ENCODE peak calls at places on chromosomes 12 and 14, in six cellular contexts. One of them, this sample, is unnamed.

GRCh38 chr12:122602456-122602855 is 75.4 kb downstream of the KNTC1 start:
- DNase-seq in SK-N-SH: no peak
- DNase-seq in GM12878: no peak
- DNase-seq in K562: no peak
- DNase-seq in HCT116: no peak
- DNase-seq in HepG2: no peak
- DNase-seq in this sample: no peak

GRCh38 chr12:56150563-56150962 is 1.8 kb upstream of the MYL6B start:
- DNase-seq in HCT116: no peak
- DNase-seq in HepG2: no peak
- DNase-seq in GM12878: no peak
- DNase-seq in K562: no peak
- DNase-seq in SK-N-SH: no peak
- DNase-seq in this sample: no peak

GRCh38 chr14:97290977-97291376 is 493.8 kb downstream of the VRK1 start:
- DNase-seq in K562: no peak
- DNase-seq in GM12878: no peak
- DNase-seq in SK-N-SH: no peak
- DNase-seq in HepG2: no peak
- DNase-seq in HCT116: no peak
- DNase-seq in this sample: no peak

GRCh38 chr12:79452906-79453305 is 237.9 kb downstream of the PAWR start:
- DNase-seq in GM12878: no peak
- DNase-seq in K562: no peak
- DNase-seq in SK-N-SH: no peak
- DNase-seq in HCT116: no peak
- DNase-seq in HepG2: no peak
- DNase-seq in this sample: no peak

GRCh38 chr14:20934148-20934762 is 21.0 kb upstream of the RNASE2 start:
- DNase-seq in HepG2: no peak
- DNase-seq in GM12878: no peak
- DNase-seq in SK-N-SH: peak
- DNase-seq in HCT116: peak
- DNase-seq in K562: peak
- DNase-seq in this sample: no peak

GRCh38 chr12:49825971-49826421 is 2.2 kb downstream of the NCKAP5L start:
- DNase-seq in HCT116: no peak
- DNase-seq in HepG2: no peak
- DNase-seq in SK-N-SH: no peak
- DNase-seq in GM12878: no peak
- DNase-seq in K562: peak
- DNase-seq in this sample: no peak

GRCh38 chr12:13039557-13039956 is 4.6 kb upstream of the FAM234B start:
- DNase-seq in K562: no peak
- DNase-seq in SK-N-SH: no peak
- DNase-seq in GM12878: no peak
- DNase-seq in HCT116: no peak
- DNase-seq in HepG2: no peak
- DNase-seq in this sample: no peak

GRCh38 chr14:68734231-68734732 is 58.6 kb downstream of the ZFP36L1 start:
- DNase-seq in HepG2: no peak
- DNase-seq in HCT116: no peak
- DNase-seq in K562: no peak
- DNase-seq in SK-N-SH: no peak
- DNase-seq in GM12878: peak
- DNase-seq in this sample: no peak

GRCh38 chr14:65333926-65334687 is 78.4 kb upstream of the FUT8 start:
- DNase-seq in GM12878: no peak
- DNase-seq in K562: no peak
- DNase-seq in HCT116: no peak
- DNase-seq in SK-N-SH: no peak
- DNase-seq in HepG2: no peak
- DNase-seq in this sample: no peak

GRCh38 chr14:77458249-77458950 is 507 bp downstream of the AHSA1 start:
- DNase-seq in HepG2: peak
- DNase-seq in K562: peak
- DNase-seq in HCT116: no peak
- DNase-seq in GM12878: no peak
- DNase-seq in SK-N-SH: peak
- DNase-seq in this sample: no peak

GRCh38 chr12:49671051-49671765 is 36.0 kb downstream of the FMNL3 start:
- DNase-seq in GM12878: no peak
- DNase-seq in K562: no peak
- DNase-seq in HepG2: no peak
- DNase-seq in SK-N-SH: no peak
- DNase-seq in HCT116: no peak
- DNase-seq in this sample: no peak

GRCh38 chr14:74702293-74702692 is 10.6 kb downstream of the AREL1 start:
- DNase-seq in SK-N-SH: no peak
- DNase-seq in K562: no peak
- DNase-seq in HepG2: no peak
- DNase-seq in GM12878: no peak
- DNase-seq in HCT116: no peak
- DNase-seq in this sample: no peak

GRCh38 chr12:80936642-80937390 is 918 bp downstream of the LIN7A start:
- DNase-seq in HCT116: peak
- DNase-seq in HepG2: peak
- DNase-seq in SK-N-SH: peak
- DNase-seq in K562: no peak
- DNase-seq in GM12878: no peak
- DNase-seq in this sample: no peak

GRCh38 chr12:127588224-127588623 is 678.7 kb upstream of the TMEM132C start:
- DNase-seq in K562: no peak
- DNase-seq in GM12878: no peak
- DNase-seq in SK-N-SH: no peak
- DNase-seq in HCT116: no peak
- DNase-seq in HepG2: no peak
- DNase-seq in this sample: no peak

GRCh38 chr14:96255501-96256366 is at the start of gene BDKRB1:
- DNase-seq in HCT116: no peak
- DNase-seq in SK-N-SH: no peak
- DNase-seq in HepG2: no peak
- DNase-seq in GM12878: no peak
- DNase-seq in K562: no peak
- DNase-seq in this sample: no peak

GRCh38 chr12:123971770-123972447 is 722 bp downstream of the CCDC92 start:
- DNase-seq in GM12878: no peak
- DNase-seq in HepG2: peak
- DNase-seq in HCT116: no peak
- DNase-seq in SK-N-SH: peak
- DNase-seq in K562: peak
- DNase-seq in this sample: no peak

GRCh38 chr14:77105118-77105517 is 7.1 kb downstream of the CIPC start:
- DNase-seq in HepG2: no peak
- DNase-seq in GM12878: no peak
- DNase-seq in HCT116: no peak
- DNase-seq in SK-N-SH: no peak
- DNase-seq in K562: no peak
- DNase-seq in this sample: no peak

GRCh38 chr14:104676130-104676693 is 13.2 kb upstream of the INF2 start:
- DNase-seq in SK-N-SH: no peak
- DNase-seq in GM12878: no peak
- DNase-seq in K562: no peak
- DNase-seq in HCT116: no peak
- DNase-seq in HepG2: no peak
- DNase-seq in this sample: no peak

GRCh38 chr14:75221797-75222196 is 45.4 kb upstream of the TMED10 start:
- DNase-seq in GM12878: no peak
- DNase-seq in HCT116: no peak
- DNase-seq in K562: no peak
- DNase-seq in SK-N-SH: no peak
- DNase-seq in HepG2: no peak
- DNase-seq in this sample: no peak

GRCh38 chr14:93972618-93973205 is 3.7 kb downstream of the ASB2 start:
- DNase-seq in HCT116: no peak
- DNase-seq in K562: no peak
- DNase-seq in SK-N-SH: no peak
- DNase-seq in HepG2: no peak
- DNase-seq in GM12878: no peak
- DNase-seq in this sample: no peak

GRCh38 chr14:61562321-61563161 is 132.8 kb upstream of the HIF1A start:
- DNase-seq in HCT116: peak
- DNase-seq in GM12878: no peak
- DNase-seq in SK-N-SH: no peak
- DNase-seq in K562: peak
- DNase-seq in HepG2: peak
- DNase-seq in this sample: no peak

GRCh38 chr12:17588968-17589367 is 501.0 kb downstream of the RERGL start:
- DNase-seq in GM12878: no peak
- DNase-seq in HCT116: peak
- DNase-seq in K562: no peak
- DNase-seq in SK-N-SH: peak
- DNase-seq in HepG2: peak
- DNase-seq in this sample: peak

GRCh38 chr12:120539303-120539702 is 5.1 kb downstream of the RNF10 start:
- DNase-seq in GM12878: no peak
- DNase-seq in SK-N-SH: peak
- DNase-seq in K562: peak
- DNase-seq in HepG2: no peak
- DNase-seq in HCT116: no peak
- DNase-seq in this sample: no peak

GRCh38 chr12:52508211-52508610 is 12.0 kb downstream of the KRT5 start:
- DNase-seq in HCT116: no peak
- DNase-seq in K562: no peak
- DNase-seq in GM12878: no peak
- DNase-seq in SK-N-SH: no peak
- DNase-seq in HepG2: no peak
- DNase-seq in this sample: no peak

GRCh38 chr12:52501490-52501889 is 8.4 kb upstream of the KRT6A start:
- DNase-seq in SK-N-SH: no peak
- DNase-seq in HCT116: no peak
- DNase-seq in K562: no peak
- DNase-seq in HepG2: no peak
- DNase-seq in GM12878: no peak
- DNase-seq in this sample: no peak

GRCh38 chr12:52506858-52507715 is 13.1 kb downstream of the KRT5 start:
- DNase-seq in HCT116: no peak
- DNase-seq in K562: peak
- DNase-seq in HepG2: peak
- DNase-seq in SK-N-SH: peak
- DNase-seq in GM12878: no peak
- DNase-seq in this sample: peak
- TF ChIP-seq SIN3A in HCT116: no peak
- TF ChIP-seq SIN3A in K562: no peak
- TF ChIP-seq SIN3A in HepG2: no peak
- TF ChIP-seq SIN3A in SK-N-SH: no peak
- TF ChIP-seq SIN3A in GM12878: no peak
- TF ChIP-seq SIN3A in this sample: no peak

GRCh38 chr12:54135621-54136027 is 53.2 kb downstream of the SMUG1 start:
- DNase-seq in SK-N-SH: peak
- DNase-seq in HepG2: peak
- DNase-seq in HCT116: no peak
- DNase-seq in GM12878: no peak
- DNase-seq in K562: no peak
- DNase-seq in this sample: no peak

GRCh38 chr12:54134395-54134794 is 54.4 kb downstream of the SMUG1 start:
- DNase-seq in K562: no peak
- DNase-seq in HepG2: no peak
- DNase-seq in SK-N-SH: no peak
- DNase-seq in HCT116: no peak
- DNase-seq in GM12878: no peak
- DNase-seq in this sample: no peak

GRCh38 chr12:54132979-54133378 is 55.8 kb downstream of the SMUG1 start:
- DNase-seq in SK-N-SH: no peak
- DNase-seq in K562: no peak
- DNase-seq in HCT116: no peak
- DNase-seq in HepG2: no peak
- DNase-seq in GM12878: no peak
- DNase-seq in this sample: no peak

GRCh38 chr12:54133663-54134375 is 55.0 kb downstream of the SMUG1 start:
- DNase-seq in K562: no peak
- DNase-seq in HCT116: no peak
- DNase-seq in GM12878: no peak
- DNase-seq in SK-N-SH: no peak
- DNase-seq in HepG2: no peak
- DNase-seq in this sample: no peak

GRCh38 chr12:54134850-54135249 is 53.9 kb downstream of the SMUG1 start:
- DNase-seq in GM12878: no peak
- DNase-seq in SK-N-SH: peak
- DNase-seq in K562: no peak
- DNase-seq in HepG2: no peak
- DNase-seq in HCT116: no peak
- DNase-seq in this sample: no peak
- TF ChIP-seq CTCF in GM12878: peak
- TF ChIP-seq CTCF in SK-N-SH: no peak
- TF ChIP-seq CTCF in K562: peak
- TF ChIP-seq CTCF in HepG2: peak
- TF ChIP-seq CTCF in HCT116: peak
- TF ChIP-seq CTCF in this sample: no peak

DNA sequence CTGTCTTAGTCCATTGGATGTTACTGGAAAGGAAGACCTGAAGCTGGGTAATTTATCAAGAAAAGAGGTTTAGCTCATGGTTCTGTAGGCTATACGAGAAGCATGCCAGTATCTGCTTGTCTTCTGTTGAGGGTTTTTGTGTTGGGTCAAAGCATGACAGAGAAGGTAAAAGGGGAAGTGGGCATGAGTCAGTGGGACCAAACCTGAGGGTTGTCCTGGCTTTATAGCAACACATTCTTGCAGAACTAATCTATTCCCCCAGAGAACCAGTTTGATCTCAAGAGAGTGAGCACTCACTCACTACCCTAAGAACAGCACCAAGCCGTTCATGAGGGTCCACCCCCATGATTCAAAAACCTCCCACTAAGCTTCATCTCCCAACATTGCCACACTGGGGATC is 19.0 kb upstream of the KRAS start:
- DNase-seq in HepG2: no peak
- DNase-seq in K562: no peak
- DNase-seq in SK-N-SH: no peak
- DNase-seq in GM12878: peak
- DNase-seq in HCT116: no peak
- DNase-seq in this sample: no peak
- TF ChIP-seq REST in HepG2: no peak
- TF ChIP-seq REST in K562: no peak
- TF ChIP-seq REST in SK-N-SH: no peak
- TF ChIP-seq REST in GM12878: no peak
- TF ChIP-seq REST in HCT116: no peak
- TF ChIP-seq REST in this sample: no peak

GRCh38 chr12:26701604-26702215 is 131.3 kb downstream of the ITPR2 start:
- DNase-seq in GM12878: no peak
- DNase-seq in K562: no peak
- DNase-seq in HCT116: peak
- DNase-seq in HepG2: peak
- DNase-seq in SK-N-SH: peak
- DNase-seq in this sample: no peak

GRCh38 chr12:26704214-26704613 is 128.8 kb downstream of the ITPR2 start:
- DNase-seq in SK-N-SH: no peak
- DNase-seq in HCT116: no peak
- DNase-seq in HepG2: no peak
- DNase-seq in GM12878: no peak
- DNase-seq in K562: no peak
- DNase-seq in this sample: no peak

GRCh38 chr12:26700430-26700829 is 132.6 kb downstream of the ITPR2 start:
- DNase-seq in GM12878: no peak
- DNase-seq in K562: no peak
- DNase-seq in HepG2: no peak
- DNase-seq in HCT116: no peak
- DNase-seq in SK-N-SH: no peak
- DNase-seq in this sample: no peak

GRCh38 chr12:26699237-26699636 is 133.8 kb downstream of the ITPR2 start:
- DNase-seq in SK-N-SH: no peak
- DNase-seq in HCT116: no peak
- DNase-seq in GM12878: no peak
- DNase-seq in HepG2: no peak
- DNase-seq in K562: no peak
- DNase-seq in this sample: no peak

GRCh38 chr12:26704684-26705475 is 128.1 kb downstream of the ITPR2 start:
- DNase-seq in SK-N-SH: no peak
- DNase-seq in HCT116: no peak
- DNase-seq in HepG2: peak
- DNase-seq in K562: no peak
- DNase-seq in GM12878: no peak
- DNase-seq in this sample: no peak
- TF ChIP-seq SIN3A in SK-N-SH: no peak
- TF ChIP-seq SIN3A in HCT116: no peak
- TF ChIP-seq SIN3A in HepG2: no peak
- TF ChIP-seq SIN3A in K562: no peak
- TF ChIP-seq SIN3A in GM12878: no peak
- TF ChIP-seq SIN3A in this sample: no peak

This sample was measured in Panc1.